ENCODE peak calls at places on chromosomes 5 and 9, in seven cellular contexts. V is adrenal gland, T is OCI-LY7, D is H1, U is neural progenitor cell, P is kidney, R is colonic mucosa. Y is an unnamed sample.

GRCh38 chr9:35520404-35520790 is 30.5 kb downstream of the RUSC2 start:
- DNase-seq in V (no peak), T (no peak), U (no peak), D (no peak), P (no peak), R (no peak), Y (no peak)

GRCh38 chr5:132607133-132607532 is 50.4 kb downstream of the RAD50 start:
- DNase-seq in U (no peak), D (no peak), V (no peak), P (no peak), T (no peak), R (no peak), Y (no peak)

GRCh38 chr5:179758905-179759304 is 26.3 kb downstream of the MAML1 start:
- DNase-seq in R (no peak), U (no peak), P (no peak), V (no peak), D (no peak), T (no peak), Y (no peak)

GRCh38 chr5:68114641-68115040 is 100.9 kb upstream of the PIK3R1 start:
- DNase-seq in R (no peak), D (no peak), U (no peak), P (no peak), T (no peak), V (no peak), Y (no peak)

GRCh38 chr5:179319741-179320281 is 25.4 kb downstream of the ADAMTS2 start:
- DNase-seq in U (no peak), V (no peak), P (peak; percentile 66), R (no peak), T (no peak), D (no peak), Y (no peak)

GRCh38 chr9:108634164-108634563 is 221.6 kb downstream of the ACTL7B start:
- DNase-seq in R (peak; percentile 69), T (no peak), U (no peak), V (peak; percentile 56), P (no peak), D (no peak), Y (no peak)

GRCh38 chr9:81758123-81758797 is 68.9 kb upstream of the TLE1 start:
- DNase-seq in D (no peak), R (no peak), V (no peak), U (no peak), P (no peak), T (no peak), Y (no peak)

GRCh38 chr9:77521091-77521490 is 127.0 kb downstream of the GNA14 start:
- DNase-seq in V (no peak), R (no peak), D (no peak), P (no peak), T (no peak), U (no peak), Y (no peak)

GRCh38 chr9:89477395-89477794 is 20.5 kb downstream of the SEMA4D start:
- DNase-seq in P (no peak), U (no peak), R (no peak), V (no peak), T (no peak), D (no peak), Y (no peak)

GRCh38 chr5:5492087-5492933 is 69.8 kb downstream of the ICE1 start:
- DNase-seq in T (peak; percentile 75), P (no peak), V (peak; percentile 55), D (no peak), U (peak; percentile 69), R (peak; percentile 36), Y (peak; percentile 70)

GRCh38 chr5:169251685-169252084 is 49.3 kb downstream of the SLIT3 start:
- DNase-seq in U (no peak), P (no peak), V (no peak), R (no peak), T (no peak), D (no peak), Y (no peak)

GRCh38 chr9:137294684-137295312 is 7.3 kb downstream of the NRARP start:
- DNase-seq in U (peak; percentile 44), T (no peak), P (peak; percentile 76), D (no peak), V (no peak), R (peak; percentile 28), Y (peak; percentile 83)

GRCh38 chr9:77879344-77880089 is 152.1 kb downstream of the GNAQ start:
- DNase-seq in R (peak; percentile 65), P (no peak), U (no peak), D (no peak), V (no peak), T (no peak), Y (no peak)

GRCh38 chr9:106583751-106584150 is 279.2 kb upstream of the ZNF462 start:
- DNase-seq in D (no peak), T (no peak), R (no peak), U (no peak), P (no peak), V (no peak), Y (no peak)

GRCh38 chr9:79256691-79257213 is 315.0 kb upstream of the TLE4 start:
- DNase-seq in D (no peak), U (peak; percentile 82), R (no peak), P (peak; percentile 74), V (no peak), T (no peak), Y (no peak)

GRCh38 chr5:176507911-176508310 is 29.3 kb downstream of the RNF44 start:
- DNase-seq in R (no peak), D (no peak), U (no peak), V (no peak), T (no peak), P (no peak), Y (no peak)

GRCh38 chr9:37428345-37428744 is 5.8 kb downstream of the GRHPR start:
- DNase-seq in R (no peak), D (no peak), T (no peak), P (no peak), V (no peak), U (no peak), Y (no peak)

GRCh38 chr5:96597441-96598020 is 64.6 kb upstream of the CAST start:
- DNase-seq in D (no peak), U (no peak), V (no peak), P (no peak), T (no peak), R (no peak), Y (no peak)

GRCh38 chr5:102668220-102668930 is 86.7 kb upstream of the PAM start:
- DNase-seq in R (no peak), P (no peak), T (no peak), D (no peak), U (no peak), V (no peak), Y (no peak)

GRCh38 chr9:71733176-71733575 is 35.1 kb downstream of the CEMIP2 start:
- DNase-seq in V (no peak), R (no peak), P (no peak), D (no peak), T (no peak), U (no peak), Y (no peak)
- H3K36me3 ChIP-seq in V (peaks cover 24% of the 10 kb centered on the region), R (peaks cover 15% of the 10 kb centered on the region), P (peaks cover 9% of the 10 kb centered on the region), D (peaks cover 35% of the 10 kb centered on the region), T (no peaks in the 10 kb centered on the region), U (peaks cover 31% of the 10 kb centered on the region), Y (peaks cover 80% of the 10 kb centered on the region)

DNA sequence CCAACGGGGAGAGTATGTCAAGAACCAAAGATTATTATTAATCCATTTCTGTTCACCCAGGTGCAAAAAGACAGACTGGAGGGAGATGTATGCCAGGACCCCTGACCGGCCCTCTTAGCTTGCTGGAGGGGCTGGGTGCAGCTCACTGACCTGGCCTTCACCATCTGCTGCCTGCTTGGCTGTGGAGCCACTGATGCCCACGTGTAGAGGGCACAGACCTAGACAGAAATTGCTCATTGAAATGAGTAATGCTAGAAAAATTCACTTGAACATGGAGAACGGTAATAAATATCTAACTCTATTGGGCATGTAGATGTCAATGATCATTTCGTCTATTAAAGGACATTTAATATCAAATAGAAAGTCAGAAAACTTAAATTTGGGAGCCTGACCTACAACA is 58.8 kb upstream of the ERCC6L2 start:
- DNase-seq in R (no peak), T (no peak), D (no peak), U (no peak), V (peak; percentile 56), P (no peak), Y (no peak)
- TF ChIP-seq CTCF in R (no peak), T (no peak), D (no peak), U (no peak), V (no peak), P (no peak), Y (no peak)

GRCh38 chr9:99752710-99753109 is 69.0 kb upstream of the NR4A3 start:
- DNase-seq in R (no peak), T (no peak), P (no peak), D (no peak), V (no peak), U (no peak), Y (no peak)

GRCh38 chr9:99748251-99748650 is 73.4 kb upstream of the NR4A3 start:
- DNase-seq in P (no peak), V (no peak), D (no peak), U (no peak), R (no peak), T (no peak), Y (no peak)

GRCh38 chr9:99748690-99749089 is 73.0 kb upstream of the NR4A3 start:
- DNase-seq in P (no peak), U (no peak), R (no peak), D (no peak), T (no peak), V (no peak), Y (no peak)

GRCh38 chr9:99753436-99753835 is 68.2 kb upstream of the NR4A3 start:
- DNase-seq in U (no peak), V (no peak), D (no peak), R (no peak), T (no peak), P (no peak), Y (no peak)

GRCh38 chr9:99749641-99750040 is 72.0 kb upstream of the NR4A3 start:
- DNase-seq in D (no peak), R (no peak), U (no peak), T (no peak), V (no peak), P (no peak), Y (no peak)
- H3K36me3 ChIP-seq in D (no peaks in the 10 kb centered on the region), R (no peaks in the 10 kb centered on the region), U (no peaks in the 10 kb centered on the region), T (no peaks in the 10 kb centered on the region), V (no peaks in the 10 kb centered on the region), P (no peaks in the 10 kb centered on the region), Y (no peaks in the 10 kb centered on the region)

GRCh38 chr9:111832428-111832827 is 37.7 kb upstream of the SHOC1 start:
- DNase-seq in U (no peak), V (no peak), P (no peak), T (no peak), R (no peak), D (no peak), Y (no peak)

GRCh38 chr9:111831371-111832108 is 36.8 kb upstream of the SHOC1 start:
- DNase-seq in T (no peak), V (no peak), D (no peak), U (no peak), R (no peak), P (no peak), Y (no peak)

GRCh38 chr9:111833941-111834340 is 39.2 kb upstream of the SHOC1 start:
- DNase-seq in D (no peak), T (no peak), R (no peak), P (no peak), V (no peak), U (no peak), Y (no peak)

GRCh38 chr9:111825468-111826145 is 30.9 kb upstream of the SHOC1 start:
- DNase-seq in P (no peak), U (no peak), R (no peak), V (no peak), D (no peak), T (no peak), Y (no peak)

DNA sequence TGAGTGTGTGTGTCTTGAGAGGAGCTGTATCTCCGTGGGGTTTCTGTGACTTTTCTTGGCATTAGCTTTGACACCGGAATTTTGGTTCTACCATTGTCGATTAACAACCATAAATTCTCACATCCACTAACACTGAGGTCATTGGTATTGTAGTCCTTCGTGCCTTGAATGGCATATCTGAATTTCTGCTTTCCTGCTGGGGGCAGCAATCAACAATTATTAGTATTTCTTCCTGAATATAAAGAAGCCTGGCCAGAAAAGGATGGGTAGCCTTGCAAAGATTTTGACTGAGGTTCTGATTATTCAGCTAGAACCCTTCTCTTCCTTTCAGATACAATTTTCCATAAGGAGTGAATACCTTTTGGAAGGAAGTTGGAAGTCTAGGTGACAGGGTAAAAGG is 33.5 kb upstream of the SHOC1 start:
- DNase-seq in V (no peak), U (no peak), R (no peak), P (no peak), T (peak; percentile 23), D (no peak), Y (no peak)
- TF ChIP-seq CTCF in V (peak; percentile 42), U (no peak), R (no peak), P (no peak), T (peak; percentile 70), D (no peak), Y (no peak)

Y was measured in endodermal cell.